ENCODE peak calls at places on chromosome 6, in seven cellular contexts. One of them, this sample, is unnamed.

GRCh38 chr6:71181565-71181964 is 107.0 kb upstream of the OGFRL1 start:
- DNase-seq in CD8-positive, alpha-beta T cell: no peak
- DNase-seq in stimulated activated CD4-positive, alpha-beta T cell treated with anti-CD3 and anti-CD28 coated beads, TNF-alpha, amount 100 ng/mL, for 4 hours: no peak
- DNase-seq in DMS153: no peak
- DNase-seq in G401: no peak
- DNase-seq in left cardiac atrium: no peak
- DNase-seq in stimulated activated CD8-positive, alpha-beta memory T cell treated with anti-CD3 and anti-CD28 coated beads, Interleukin-4, amount 100 ng/mL, for 1 hour: no peak
- DNase-seq in this sample: peak

GRCh38 chr6:142030115-142030619 is 102.6 kb upstream of the GJE1 start:
- DNase-seq in CD8-positive, alpha-beta T cell: no peak
- DNase-seq in stimulated activated CD4-positive, alpha-beta T cell treated with anti-CD3 and anti-CD28 coated beads, TNF-alpha, amount 100 ng/mL, for 4 hours: no peak
- DNase-seq in DMS153: no peak
- DNase-seq in G401: no peak
- DNase-seq in left cardiac atrium: no peak
- DNase-seq in stimulated activated CD8-positive, alpha-beta memory T cell treated with anti-CD3 and anti-CD28 coated beads, Interleukin-4, amount 100 ng/mL, for 1 hour: no peak
- DNase-seq in this sample: no peak

GRCh38 chr6:113094781-113095180 is 747.7 kb downstream of the RFPL4B start:
- DNase-seq in CD8-positive, alpha-beta T cell: no peak
- DNase-seq in stimulated activated CD4-positive, alpha-beta T cell treated with anti-CD3 and anti-CD28 coated beads, TNF-alpha, amount 100 ng/mL, for 4 hours: no peak
- DNase-seq in DMS153: no peak
- DNase-seq in G401: no peak
- DNase-seq in left cardiac atrium: no peak
- DNase-seq in stimulated activated CD8-positive, alpha-beta memory T cell treated with anti-CD3 and anti-CD28 coated beads, Interleukin-4, amount 100 ng/mL, for 1 hour: no peak
- DNase-seq in this sample: peak

GRCh38 chr6:3414704-3415453 is 42.0 kb downstream of the SLC22A23 start:
- DNase-seq in CD8-positive, alpha-beta T cell: peak
- DNase-seq in stimulated activated CD4-positive, alpha-beta T cell treated with anti-CD3 and anti-CD28 coated beads, TNF-alpha, amount 100 ng/mL, for 4 hours: no peak
- DNase-seq in DMS153: no peak
- DNase-seq in G401: no peak
- DNase-seq in left cardiac atrium: no peak
- DNase-seq in stimulated activated CD8-positive, alpha-beta memory T cell treated with anti-CD3 and anti-CD28 coated beads, Interleukin-4, amount 100 ng/mL, for 1 hour: no peak
- DNase-seq in this sample: no peak

GRCh38 chr6:35310265-35310831 is 12.7 kb downstream of the DEF6 start:
- DNase-seq in CD8-positive, alpha-beta T cell: peak
- DNase-seq in stimulated activated CD4-positive, alpha-beta T cell treated with anti-CD3 and anti-CD28 coated beads, TNF-alpha, amount 100 ng/mL, for 4 hours: no peak
- DNase-seq in DMS153: no peak
- DNase-seq in G401: no peak
- DNase-seq in left cardiac atrium: no peak
- DNase-seq in stimulated activated CD8-positive, alpha-beta memory T cell treated with anti-CD3 and anti-CD28 coated beads, Interleukin-4, amount 100 ng/mL, for 1 hour: no peak
- DNase-seq in this sample: no peak

GRCh38 chr6:22112490-22112889 is 184.3 kb downstream of the PRL start:
- DNase-seq in CD8-positive, alpha-beta T cell: no peak
- DNase-seq in stimulated activated CD4-positive, alpha-beta T cell treated with anti-CD3 and anti-CD28 coated beads, TNF-alpha, amount 100 ng/mL, for 4 hours: no peak
- DNase-seq in DMS153: no peak
- DNase-seq in G401: no peak
- DNase-seq in left cardiac atrium: no peak
- DNase-seq in stimulated activated CD8-positive, alpha-beta memory T cell treated with anti-CD3 and anti-CD28 coated beads, Interleukin-4, amount 100 ng/mL, for 1 hour: no peak
- DNase-seq in this sample: no peak

GRCh38 chr6:116888732-116889360 is 11.8 kb downstream of the RFX6 start:
- DNase-seq in CD8-positive, alpha-beta T cell: no peak
- DNase-seq in stimulated activated CD4-positive, alpha-beta T cell treated with anti-CD3 and anti-CD28 coated beads, TNF-alpha, amount 100 ng/mL, for 4 hours: no peak
- DNase-seq in DMS153: no peak
- DNase-seq in G401: no peak
- DNase-seq in left cardiac atrium: no peak
- DNase-seq in stimulated activated CD8-positive, alpha-beta memory T cell treated with anti-CD3 and anti-CD28 coated beads, Interleukin-4, amount 100 ng/mL, for 1 hour: no peak
- DNase-seq in this sample: no peak

GRCh38 chr6:147176795-147177194 is 27.4 kb upstream of the STXBP5 start:
- DNase-seq in CD8-positive, alpha-beta T cell: no peak
- DNase-seq in stimulated activated CD4-positive, alpha-beta T cell treated with anti-CD3 and anti-CD28 coated beads, TNF-alpha, amount 100 ng/mL, for 4 hours: no peak
- DNase-seq in DMS153: no peak
- DNase-seq in G401: no peak
- DNase-seq in left cardiac atrium: no peak
- DNase-seq in stimulated activated CD8-positive, alpha-beta memory T cell treated with anti-CD3 and anti-CD28 coated beads, Interleukin-4, amount 100 ng/mL, for 1 hour: no peak
- DNase-seq in this sample: no peak

GRCh38 chr6:13187692-13188091 is 140.6 kb downstream of the TBC1D7 start:
- DNase-seq in CD8-positive, alpha-beta T cell: no peak
- DNase-seq in stimulated activated CD4-positive, alpha-beta T cell treated with anti-CD3 and anti-CD28 coated beads, TNF-alpha, amount 100 ng/mL, for 4 hours: no peak
- DNase-seq in DMS153: no peak
- DNase-seq in G401: no peak
- DNase-seq in left cardiac atrium: no peak
- DNase-seq in stimulated activated CD8-positive, alpha-beta memory T cell treated with anti-CD3 and anti-CD28 coated beads, Interleukin-4, amount 100 ng/mL, for 1 hour: no peak
- DNase-seq in this sample: no peak

GRCh38 chr6:162078126-162078525 is 649.4 kb downstream of the PRKN start:
- DNase-seq in CD8-positive, alpha-beta T cell: no peak
- DNase-seq in stimulated activated CD4-positive, alpha-beta T cell treated with anti-CD3 and anti-CD28 coated beads, TNF-alpha, amount 100 ng/mL, for 4 hours: no peak
- DNase-seq in DMS153: no peak
- DNase-seq in G401: no peak
- DNase-seq in left cardiac atrium: no peak
- DNase-seq in stimulated activated CD8-positive, alpha-beta memory T cell treated with anti-CD3 and anti-CD28 coated beads, Interleukin-4, amount 100 ng/mL, for 1 hour: no peak
- DNase-seq in this sample: no peak

GRCh38 chr6:131035582-131035981 is 27.5 kb downstream of the EPB41L2 start:
- DNase-seq in CD8-positive, alpha-beta T cell: no peak
- DNase-seq in stimulated activated CD4-positive, alpha-beta T cell treated with anti-CD3 and anti-CD28 coated beads, TNF-alpha, amount 100 ng/mL, for 4 hours: no peak
- DNase-seq in DMS153: no peak
- DNase-seq in G401: no peak
- DNase-seq in left cardiac atrium: no peak
- DNase-seq in stimulated activated CD8-positive, alpha-beta memory T cell treated with anti-CD3 and anti-CD28 coated beads, Interleukin-4, amount 100 ng/mL, for 1 hour: no peak
- DNase-seq in this sample: no peak

GRCh38 chr6:6825153-6825847 is 236.8 kb downstream of the LY86 start:
- DNase-seq in CD8-positive, alpha-beta T cell: no peak
- DNase-seq in stimulated activated CD4-positive, alpha-beta T cell treated with anti-CD3 and anti-CD28 coated beads, TNF-alpha, amount 100 ng/mL, for 4 hours: no peak
- DNase-seq in DMS153: peak
- DNase-seq in G401: no peak
- DNase-seq in left cardiac atrium: no peak
- DNase-seq in stimulated activated CD8-positive, alpha-beta memory T cell treated with anti-CD3 and anti-CD28 coated beads, Interleukin-4, amount 100 ng/mL, for 1 hour: no peak
- DNase-seq in this sample: no peak

GRCh38 chr6:5996701-5997419 is 9.9 kb downstream of the NRN1 start:
- DNase-seq in CD8-positive, alpha-beta T cell: no peak
- DNase-seq in stimulated activated CD4-positive, alpha-beta T cell treated with anti-CD3 and anti-CD28 coated beads, TNF-alpha, amount 100 ng/mL, for 4 hours: no peak
- DNase-seq in DMS153: no peak
- DNase-seq in G401: peak
- DNase-seq in left cardiac atrium: no peak
- DNase-seq in stimulated activated CD8-positive, alpha-beta memory T cell treated with anti-CD3 and anti-CD28 coated beads, Interleukin-4, amount 100 ng/mL, for 1 hour: no peak
- DNase-seq in this sample: no peak

GRCh38 chr6:111113731-111114438 is 26.6 kb downstream of the SLC16A10 start:
- DNase-seq in CD8-positive, alpha-beta T cell: no peak
- DNase-seq in stimulated activated CD4-positive, alpha-beta T cell treated with anti-CD3 and anti-CD28 coated beads, TNF-alpha, amount 100 ng/mL, for 4 hours: peak
- DNase-seq in DMS153: peak
- DNase-seq in G401: peak
- DNase-seq in left cardiac atrium: peak
- DNase-seq in stimulated activated CD8-positive, alpha-beta memory T cell treated with anti-CD3 and anti-CD28 coated beads, Interleukin-4, amount 100 ng/mL, for 1 hour: no peak
- DNase-seq in this sample: no peak

GRCh38 chr6:36029464-36029863 is 1.9 kb downstream of the MAPK14 start:
- DNase-seq in CD8-positive, alpha-beta T cell: no peak
- DNase-seq in stimulated activated CD4-positive, alpha-beta T cell treated with anti-CD3 and anti-CD28 coated beads, TNF-alpha, amount 100 ng/mL, for 4 hours: no peak
- DNase-seq in DMS153: no peak
- DNase-seq in G401: no peak
- DNase-seq in left cardiac atrium: no peak
- DNase-seq in stimulated activated CD8-positive, alpha-beta memory T cell treated with anti-CD3 and anti-CD28 coated beads, Interleukin-4, amount 100 ng/mL, for 1 hour: no peak
- DNase-seq in this sample: peak

GRCh38 chr6:170076466-170077165 is 214.3 kb downstream of the DLL1 start:
- DNase-seq in CD8-positive, alpha-beta T cell: no peak
- DNase-seq in stimulated activated CD4-positive, alpha-beta T cell treated with anti-CD3 and anti-CD28 coated beads, TNF-alpha, amount 100 ng/mL, for 4 hours: no peak
- DNase-seq in DMS153: no peak
- DNase-seq in G401: no peak
- DNase-seq in left cardiac atrium: no peak
- DNase-seq in stimulated activated CD8-positive, alpha-beta memory T cell treated with anti-CD3 and anti-CD28 coated beads, Interleukin-4, amount 100 ng/mL, for 1 hour: no peak
- DNase-seq in this sample: no peak

GRCh38 chr6:134447883-134448387 is 130.0 kb upstream of the SGK1 start:
- DNase-seq in CD8-positive, alpha-beta T cell: no peak
- DNase-seq in stimulated activated CD4-positive, alpha-beta T cell treated with anti-CD3 and anti-CD28 coated beads, TNF-alpha, amount 100 ng/mL, for 4 hours: no peak
- DNase-seq in DMS153: no peak
- DNase-seq in G401: no peak
- DNase-seq in left cardiac atrium: no peak
- DNase-seq in stimulated activated CD8-positive, alpha-beta memory T cell treated with anti-CD3 and anti-CD28 coated beads, Interleukin-4, amount 100 ng/mL, for 1 hour: no peak
- DNase-seq in this sample: peak

GRCh38 chr6:119727504-119728219 is 378.1 kb upstream of the MAN1A1 start:
- DNase-seq in CD8-positive, alpha-beta T cell: no peak
- DNase-seq in stimulated activated CD4-positive, alpha-beta T cell treated with anti-CD3 and anti-CD28 coated beads, TNF-alpha, amount 100 ng/mL, for 4 hours: no peak
- DNase-seq in DMS153: no peak
- DNase-seq in G401: no peak
- DNase-seq in left cardiac atrium: no peak
- DNase-seq in stimulated activated CD8-positive, alpha-beta memory T cell treated with anti-CD3 and anti-CD28 coated beads, Interleukin-4, amount 100 ng/mL, for 1 hour: no peak
- DNase-seq in this sample: no peak

GRCh38 chr6:84411060-84411629 is 183.7 kb upstream of the CEP162 start:
- DNase-seq in CD8-positive, alpha-beta T cell: no peak
- DNase-seq in stimulated activated CD4-positive, alpha-beta T cell treated with anti-CD3 and anti-CD28 coated beads, TNF-alpha, amount 100 ng/mL, for 4 hours: no peak
- DNase-seq in DMS153: no peak
- DNase-seq in G401: no peak
- DNase-seq in left cardiac atrium: no peak
- DNase-seq in stimulated activated CD8-positive, alpha-beta memory T cell treated with anti-CD3 and anti-CD28 coated beads, Interleukin-4, amount 100 ng/mL, for 1 hour: no peak
- DNase-seq in this sample: peak

GRCh38 chr6:10386756-10387654 is 27.9 kb downstream of the TFAP2A start:
- DNase-seq in CD8-positive, alpha-beta T cell: no peak
- DNase-seq in stimulated activated CD4-positive, alpha-beta T cell treated with anti-CD3 and anti-CD28 coated beads, TNF-alpha, amount 100 ng/mL, for 4 hours: no peak
- DNase-seq in DMS153: no peak
- DNase-seq in G401: no peak
- DNase-seq in left cardiac atrium: no peak
- DNase-seq in stimulated activated CD8-positive, alpha-beta memory T cell treated with anti-CD3 and anti-CD28 coated beads, Interleukin-4, amount 100 ng/mL, for 1 hour: no peak
- DNase-seq in this sample: no peak

GRCh38 chr6:130680118-130680517 is 147.1 kb upstream of the SMLR1 start:
- DNase-seq in CD8-positive, alpha-beta T cell: no peak
- DNase-seq in stimulated activated CD4-positive, alpha-beta T cell treated with anti-CD3 and anti-CD28 coated beads, TNF-alpha, amount 100 ng/mL, for 4 hours: no peak
- DNase-seq in DMS153: no peak
- DNase-seq in G401: no peak
- DNase-seq in left cardiac atrium: no peak
- DNase-seq in stimulated activated CD8-positive, alpha-beta memory T cell treated with anti-CD3 and anti-CD28 coated beads, Interleukin-4, amount 100 ng/mL, for 1 hour: no peak
- DNase-seq in this sample: no peak

GRCh38 chr6:35795453-35796071 is 1.6 kb downstream of the CLPS start:
- DNase-seq in CD8-positive, alpha-beta T cell: no peak
- DNase-seq in stimulated activated CD4-positive, alpha-beta T cell treated with anti-CD3 and anti-CD28 coated beads, TNF-alpha, amount 100 ng/mL, for 4 hours: no peak
- DNase-seq in DMS153: no peak
- DNase-seq in G401: no peak
- DNase-seq in left cardiac atrium: no peak
- DNase-seq in stimulated activated CD8-positive, alpha-beta memory T cell treated with anti-CD3 and anti-CD28 coated beads, Interleukin-4, amount 100 ng/mL, for 1 hour: no peak
- DNase-seq in this sample: no peak

GRCh38 chr6:79157961-79158644 is 76.4 kb downstream of the HMGN3 start:
- DNase-seq in CD8-positive, alpha-beta T cell: no peak
- DNase-seq in stimulated activated CD4-positive, alpha-beta T cell treated with anti-CD3 and anti-CD28 coated beads, TNF-alpha, amount 100 ng/mL, for 4 hours: no peak
- DNase-seq in DMS153: no peak
- DNase-seq in G401: no peak
- DNase-seq in left cardiac atrium: no peak
- DNase-seq in stimulated activated CD8-positive, alpha-beta memory T cell treated with anti-CD3 and anti-CD28 coated beads, Interleukin-4, amount 100 ng/mL, for 1 hour: no peak
- DNase-seq in this sample: no peak